ENCODE peak calls at places on chromosomes 4 and X, in six cellular contexts. P, X, O, R, G and W are unnamed samples.

GRCh38 chrX:29661290-29661689 is 554.1 kb upstream of the MAGEB2 start:
- DNase-seq in P (no peak), X (no peak), O (no peak), R (no peak), G (peak; percentile 24), W (no peak)

GRCh38 chr4:7256989-7257810 is 64.9 kb downstream of the SORCS2 start:
- DNase-seq in P (peak; percentile 76), X (no peak), O (peak; percentile 60), R (no peak), G (peak; percentile 12), W (peak; percentile 69)

GRCh38 chr4:22595684-22596083 is 79.8 kb upstream of the ADGRA3 start:
- DNase-seq in P (no peak), X (no peak), O (no peak), R (peak; percentile 63), G (no peak), W (no peak)

GRCh38 chr4:163535657-163536056 is 41.2 kb downstream of the TMA16 start:
- DNase-seq in P (no peak), X (no peak), O (no peak), R (no peak), G (no peak), W (no peak)

GRCh38 chrX:153396320-153397195 is 4.6 kb downstream of the PNMA6E start:
- DNase-seq in P (no peak), X (no peak), O (no peak), R (no peak), G (no peak), W (no peak)

GRCh38 chr4:90689739-90690138 is 562.5 kb downstream of the CCSER1 start:
- DNase-seq in P (no peak), X (no peak), O (no peak), R (no peak), G (no peak), W (no peak)

GRCh38 chr4:76199664-76200211 is 13.9 kb downstream of the SCARB2 start:
- DNase-seq in P (no peak), X (peak; percentile 77), O (no peak), R (no peak), G (peak; percentile 23), W (no peak)

GRCh38 chr4:12791536-12791935 is 692.6 kb downstream of the RAB28 start:
- DNase-seq in P (no peak), X (no peak), O (peak; percentile 58), R (no peak), G (peak; percentile 57), W (no peak)

GRCh38 chrX:118066867-118067515 is 49.6 kb downstream of the KLHL13 start:
- DNase-seq in P (no peak), X (no peak), O (no peak), R (no peak), G (no peak), W (no peak)

GRCh38 chr4:77849278-77849965 is 13.2 kb upstream of the MRPL1 start:
- DNase-seq in P (no peak), X (no peak), O (no peak), R (no peak), G (no peak), W (no peak)

GRCh38 chr4:85498068-85498733 is 23.3 kb downstream of the ARHGAP24 start:
- DNase-seq in P (peak; percentile 73), X (peak; percentile 82), O (no peak), R (no peak), G (peak; percentile 63), W (peak; percentile 28)

GRCh38 chr4:65773636-65774035 is 103.3 kb upstream of the EPHA5 start:
- DNase-seq in P (no peak), X (no peak), O (no peak), R (no peak), G (no peak), W (no peak)

GRCh38 chr4:37879365-37879764 is 11.5 kb upstream of the TBC1D1 start:
- DNase-seq in P (no peak), X (no peak), O (no peak), R (no peak), G (no peak), W (no peak)

GRCh38 chr4:85823295-85823694 is 348.3 kb downstream of the ARHGAP24 start:
- DNase-seq in P (no peak), X (no peak), O (no peak), R (peak; percentile 6), G (peak; percentile 50), W (no peak)

GRCh38 chr4:2260336-2261109 is 1.4 kb downstream of the MXD4 start:
- DNase-seq in P (peak; percentile 68), X (no peak), O (no peak), R (no peak), G (no peak), W (peak; percentile 23)

GRCh38 chr4:4881432-4881831 is 22.0 kb downstream of the MSX1 start:
- DNase-seq in P (no peak), X (no peak), O (no peak), R (no peak), G (no peak), W (no peak)

DNA sequence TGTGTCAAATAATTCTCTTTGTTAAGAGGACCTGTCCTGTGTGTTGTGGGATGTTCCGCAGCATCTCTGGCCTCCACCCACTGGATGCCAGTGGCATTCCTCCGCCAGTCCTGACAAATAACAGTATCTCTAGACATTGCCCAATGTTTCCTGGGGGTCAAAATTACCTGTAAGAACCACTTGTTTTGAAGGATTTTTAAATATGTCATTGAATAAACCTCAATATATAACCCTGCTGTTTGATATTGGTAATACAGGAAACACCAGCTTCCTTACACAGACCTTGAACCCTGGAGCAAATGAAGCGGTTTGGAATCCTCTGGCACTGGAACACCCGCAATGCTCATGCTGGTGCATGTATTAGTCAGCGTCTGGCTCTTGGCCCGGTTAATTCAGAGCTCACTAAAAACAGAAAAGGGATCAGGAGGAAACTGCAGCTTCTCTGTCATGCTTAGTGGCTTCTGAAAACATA is 101.3 kb downstream of the TBL1X start:
- DNase-seq in P (peak; percentile 68), X (no peak), O (no peak), R (peak; percentile 73), G (peak; percentile 90), W (peak; percentile 55)
- TF ChIP-seq CTCF in P (no peak), X (peak; percentile 18), O (no peak), R (no peak), G (no peak), W (no peak)

GRCh38 chr4:89305712-89306437 is 1.7 kb downstream of the GPRIN3 start:
- DNase-seq in P (no peak), X (no peak), O (no peak), R (peak; percentile 72), G (peak; percentile 11), W (no peak)
- H3K4me3 ChIP-seq in P (peak overlapping the region; percentile 49), X (peak overlapping the region; percentile 73), O (peak overlapping the region; percentile 94), R (peak overlapping the region; percentile 71), G (no peak overlapping the region), W (no peak overlapping the region)

GRCh38 chr4:17785858-17786257 is 4.4 kb upstream of the FAM184B start:
- DNase-seq in P (no peak), X (no peak), O (no peak), R (no peak), G (no peak), W (no peak)
- TF ChIP-seq CTCF in P (no peak), X (no peak), O (no peak), R (peak; percentile 1), G (no peak), W (no peak)

GRCh38 chrX:48918644-48919340 is at the start of gene PIM2:
- DNase-seq in P (peak; percentile 95), X (peak; percentile 91), O (peak; percentile 99), R (peak; percentile 81), G (peak; percentile 87), W (peak; percentile 83)

GRCh38 chrX:48919360-48919821 is 567 bp upstream of the PIM2 start:
- DNase-seq in P (no peak), X (no peak), O (no peak), R (no peak), G (no peak), W (no peak)

GRCh38 chrX:48919947-48920712 is 1.3 kb upstream of the PIM2 start:
- DNase-seq in P (no peak), X (no peak), O (no peak), R (no peak), G (no peak), W (no peak)

GRCh38 chrX:48917139-48917980 is 1.5 kb downstream of the PIM2 start:
- DNase-seq in P (peak; percentile 94), X (peak; percentile 91), O (peak; percentile 95), R (peak; percentile 48), G (peak; percentile 90), W (peak; percentile 89)

GRCh38 chrX:48918303-48918643 is 551 bp downstream of the PIM2 start:
- DNase-seq in P (no peak), X (no peak), O (no peak), R (no peak), G (no peak), W (no peak)
- H3K4me3 ChIP-seq in P (peak overlapping the region; percentile 67), X (peak overlapping the region; percentile 72), O (peak overlapping the region; percentile 70), R (peak overlapping the region; percentile 61), G (peak overlapping the region; percentile 57), W (peak overlapping the region; percentile 68)

GRCh38 chr4:110589297-110589696 is 33.6 kb downstream of the PITX2 start:
- DNase-seq in P (no peak), X (no peak), O (no peak), R (no peak), G (no peak), W (no peak)
- TF ChIP-seq CTCF in P (no peak), X (peak; percentile 29), O (peak; percentile 36), R (peak; percentile 25), G (no peak), W (no peak)